ENCODE peak calls at places on chromosomes 16 and 17, in six cellular contexts. R, W, B, U, H and K are unnamed samples.

GRCh38 chr16:3774156-3774767 is 56.9 kb upstream of the TRAP1 start:
- DNase-seq in R (peak; percentile 13), W (peak; percentile 56), B (no peak), U (peak; percentile 42), H (peak; percentile 52), K (peak; percentile 39)

GRCh38 chr16:75288596-75289120 is 37.2 kb upstream of the BCAR1 start:
- DNase-seq in R (no peak), W (no peak), B (peak; percentile 39), U (no peak), H (peak; percentile 18), K (no peak)

GRCh38 chr16:3729161-3730112 is 12.1 kb upstream of the TRAP1 start:
- DNase-seq in R (no peak), W (no peak), B (no peak), U (no peak), H (no peak), K (no peak)

GRCh38 chr17:33561935-33562334 is 268.8 kb upstream of the ASIC2 start:
- DNase-seq in R (no peak), W (no peak), B (no peak), U (no peak), H (no peak), K (no peak)

GRCh38 chr17:29726721-29727252 is 104.1 kb upstream of the CORO6 start:
- DNase-seq in R (no peak), W (no peak), B (no peak), U (no peak), H (no peak), K (no peak)

GRCh38 chr16:84547539-84548058 is 43.1 kb upstream of the MEAK7 start:
- DNase-seq in R (no peak), W (no peak), B (no peak), U (no peak), H (no peak), K (no peak)

GRCh38 chr16:2860826-2861567 is 3.0 kb upstream of the PRSS22 start:
- DNase-seq in R (no peak), W (no peak), B (no peak), U (no peak), H (no peak), K (no peak)

GRCh38 chr16:31029272-31029671 is 4.1 kb upstream of the STX4 start:
- DNase-seq in R (no peak), W (no peak), B (no peak), U (no peak), H (no peak), K (no peak)

GRCh38 chr17:49581645-49581992 is 5.9 kb downstream of the NXPH3 start:
- DNase-seq in R (no peak), W (no peak), B (no peak), U (no peak), H (no peak), K (no peak)

GRCh38 chr17:73887739-73888138 is 243.5 kb upstream of the SDK2 start:
- DNase-seq in R (no peak), W (no peak), B (no peak), U (no peak), H (no peak), K (no peak)

GRCh38 chr17:29062215-29062614 is 19.3 kb downstream of the PIPOX start:
- DNase-seq in R (no peak), W (no peak), B (no peak), U (no peak), H (no peak), K (no peak)

GRCh38 chr17:67293251-67294203 is 48.5 kb upstream of the HELZ start:
- DNase-seq in R (no peak), W (peak; percentile 12), B (peak; percentile 62), U (no peak), H (peak; percentile 67), K (no peak)

GRCh38 chr17:70478883-70479282 is 309.6 kb downstream of the KCNJ2 start:
- DNase-seq in R (no peak), W (no peak), B (no peak), U (no peak), H (no peak), K (no peak)

GRCh38 chr17:83201206-83202001 is 122.0 kb downstream of the METRNL start:
- DNase-seq in R (no peak), W (no peak), B (peak; percentile 9), U (no peak), H (no peak), K (no peak)

GRCh38 chr16:83966153-83966696 is 1.8 kb upstream of the NECAB2 start:
- DNase-seq in R (no peak), W (no peak), B (no peak), U (no peak), H (no peak), K (no peak)

GRCh38 chr17:63542218-63542545 is 8.1 kb upstream of the DCAF7 start:
- DNase-seq in R (no peak), W (no peak), B (no peak), U (no peak), H (no peak), K (no peak)

GRCh38 chr17:32798938-32799337 is 78.0 kb downstream of the MYO1D start:
- DNase-seq in R (no peak), W (no peak), B (no peak), U (no peak), H (no peak), K (no peak)

GRCh38 chr16:6122401-6122800 is 1024.8 kb upstream of the EEF2KMT start:
- DNase-seq in R (no peak), W (no peak), B (no peak), U (no peak), H (no peak), K (no peak)

GRCh38 chr16:54459509-54460235 is 173.1 kb upstream of the IRX3 start:
- DNase-seq in R (no peak), W (no peak), B (no peak), U (no peak), H (no peak), K (peak; percentile 51)

GRCh38 chr17:78272914-78273258 is 41.5 kb downstream of the TMEM235 start:
- DNase-seq in R (no peak), W (no peak), B (no peak), U (no peak), H (no peak), K (no peak)

GRCh38 chr17:18219016-18219415 is 6.4 kb upstream of the LLGL1 start:
- DNase-seq in R (no peak), W (no peak), B (no peak), U (no peak), H (peak; percentile 47), K (no peak)

GRCh38 chr17:32903774-32904673 is 23.9 kb upstream of the TMEM98 start:
- DNase-seq in R (no peak), W (no peak), B (no peak), U (no peak), H (no peak), K (no peak)

GRCh38 chr16:79429276-79430128 is 171.0 kb downstream of the MAF start:
- DNase-seq in R (no peak), W (no peak), B (no peak), U (no peak), H (no peak), K (no peak)

GRCh38 chr17:77233635-77234334 is 93.0 kb downstream of the SEC14L1 start:
- DNase-seq in R (peak; percentile 88), W (no peak), B (no peak), U (no peak), H (no peak), K (no peak)

GRCh38 chr16:69036399-69037091 is 68.9 kb upstream of the HAS3 start:
- DNase-seq in R (no peak), W (no peak), B (no peak), U (no peak), H (no peak), K (no peak)

GRCh38 chr16:13453938-13454553 is 465.9 kb upstream of the ERCC4 start:
- DNase-seq in R (no peak), W (peak; percentile 34), B (no peak), U (peak; percentile 35), H (no peak), K (no peak)

GRCh38 chr17:5780476-5780875 is 196.2 kb upstream of the NLRP1 start:
- DNase-seq in R (no peak), W (no peak), B (no peak), U (no peak), H (no peak), K (no peak)

GRCh38 chr17:13475574-13476223 is 126.0 kb downstream of the HS3ST3A1 start:
- DNase-seq in R (no peak), W (no peak), B (no peak), U (no peak), H (no peak), K (no peak)

GRCh38 chr16:84738255-84739038 is 38.6 kb downstream of the USP10 start:
- DNase-seq in R (peak; percentile 26), W (peak; percentile 90), B (peak; percentile 73), U (peak; percentile 49), H (peak; percentile 58), K (no peak)

GRCh38 chr17:3512512-3513171 is 36.8 kb downstream of the ASPA start:
- DNase-seq in R (no peak), W (peak; percentile 92), B (no peak), U (no peak), H (peak; percentile 83), K (peak; percentile 28)

GRCh38 chr17:75064867-75065561 is 18.0 kb downstream of the KCTD2 start:
- DNase-seq in R (no peak), W (no peak), B (no peak), U (no peak), H (no peak), K (no peak)

GRCh38 chr16:26969589-26970217 is 97.0 kb upstream of the C16orf82 start:
- DNase-seq in R (no peak), W (no peak), B (no peak), U (no peak), H (no peak), K (no peak)

GRCh38 chr17:35087731-35088646 is 24.5 kb upstream of the RFFL start:
- DNase-seq in R (no peak), W (peak; percentile 88), B (peak; percentile 22), U (no peak), H (peak; percentile 60), K (no peak)